ENCODE peak calls at places on chromosomes 12 and 14, in six cellular contexts. Z is uterus, I is testis, T is IMR-90, L is ovary, S is esophagus squamous epithelium. W is an unnamed sample.

GRCh38 chr14:105118646-105119409 is 49.7 kb downstream of the JAG2 start:
- DNase-seq in S (no peak), Z (no peak), T (no peak), I (no peak), L (no peak), W (no peak)

GRCh38 chr12:16300222-16300621 is 22.7 kb upstream of the SLC15A5 start:
- DNase-seq in Z (no peak), I (no peak), L (no peak), S (no peak), T (peak; percentile 11), W (no peak)

GRCh38 chr12:43754015-43754414 is 4.6 kb downstream of the PUS7L start:
- DNase-seq in T (no peak), L (no peak), S (no peak), Z (no peak), I (no peak), W (no peak)

GRCh38 chr14:104738375-104739019 is 14.4 kb upstream of the SIVA1 start:
- DNase-seq in L (no peak), S (no peak), I (no peak), Z (no peak), T (no peak), W (no peak)

GRCh38 chr12:10075451-10075850 is 23.3 kb downstream of the CLEC1A start:
- DNase-seq in S (no peak), L (no peak), I (no peak), T (no peak), Z (no peak), W (no peak)

GRCh38 chr12:87967871-87968270 is 61.3 kb downstream of the C12orf50 start:
- DNase-seq in L (no peak), I (no peak), Z (no peak), S (no peak), T (no peak), W (no peak)

GRCh38 chr12:34395056-34396005 is 373.0 kb downstream of the ALG10 start:
- DNase-seq in Z (peak; percentile 9), S (no peak), I (peak; percentile 1), T (no peak), L (peak; percentile 10), W (peak; percentile 8)

GRCh38 chr14:83541147-83541546 is 1988.8 kb upstream of the FLRT2 start:
- DNase-seq in T (no peak), I (no peak), L (no peak), Z (no peak), S (no peak), W (no peak)

GRCh38 chr12:109951136-109951535 is 45.0 kb downstream of the GIT2 start:
- DNase-seq in L (no peak), Z (no peak), S (no peak), T (peak; percentile 96), I (no peak), W (no peak)

GRCh38 chr12:107859367-107859766 is 84.9 kb downstream of the ASCL4 start:
- DNase-seq in I (no peak), L (no peak), Z (no peak), S (no peak), T (no peak), W (no peak)

GRCh38 chr12:77120695-77121094 is 55.3 kb upstream of the E2F7 start:
- DNase-seq in I (no peak), Z (no peak), S (no peak), L (no peak), T (peak; percentile 65), W (no peak)

GRCh38 chr14:51319181-51319597 is 79.1 kb downstream of the TMX1 start:
- DNase-seq in S (no peak), Z (no peak), T (no peak), I (no peak), L (no peak), W (no peak)

GRCh38 chr12:126384029-126384564 is 1318.9 kb downstream of the AACS start:
- DNase-seq in S (no peak), L (no peak), I (no peak), Z (no peak), T (no peak), W (no peak)

GRCh38 chr12:79927772-79928474 is 7.0 kb downstream of the PPP1R12A start:
- DNase-seq in T (peak; percentile 23), L (no peak), Z (no peak), S (no peak), I (no peak), W (no peak)

GRCh38 chr12:122192441-122192840 is 9.5 kb downstream of the LRRC43 start:
- DNase-seq in S (no peak), L (no peak), T (no peak), I (no peak), Z (no peak), W (no peak)

GRCh38 chr12:2289525-2289924 is 236.7 kb downstream of the CACNA1C start:
- DNase-seq in Z (no peak), L (no peak), T (no peak), S (no peak), I (no peak), W (no peak)

GRCh38 chr12:32517966-32518365 is 118.6 kb downstream of the FGD4 start:
- DNase-seq in I (no peak), L (no peak), T (no peak), S (no peak), Z (no peak), W (no peak)

GRCh38 chr12:92551853-92552397 is 150.9 kb upstream of the PLEKHG7 start:
- DNase-seq in L (no peak), T (peak; percentile 73), S (no peak), Z (no peak), I (no peak), W (no peak)

GRCh38 chr14:68564236-68564825 is 228.5 kb downstream of the ZFP36L1 start:
- DNase-seq in T (no peak), L (no peak), S (no peak), Z (no peak), I (no peak), W (no peak)

GRCh38 chr14:24881496-24881895 is 168.5 kb downstream of the STXBP6 start:
- DNase-seq in T (peak; percentile 5), L (no peak), S (no peak), Z (no peak), I (no peak), W (no peak)

GRCh38 chr14:101187017-101187815 is 283.7 kb upstream of the RTL1 start:
- DNase-seq in S (no peak), I (no peak), T (no peak), Z (peak; percentile 6), L (peak; percentile 12), W (no peak)

GRCh38 chr12:89733579-89734201 is 25.1 kb upstream of the ATP2B1 start:
- DNase-seq in L (no peak), S (no peak), T (peak; percentile 90), Z (no peak), I (no peak), W (no peak)

GRCh38 chr14:33454707-33455106 is 496.2 kb downstream of the EGLN3 start:
- DNase-seq in I (no peak), S (no peak), Z (no peak), T (no peak), L (no peak), W (no peak)

GRCh38 chr12:46379352-46379751 is 6.8 kb upstream of the SLC38A2 start:
- DNase-seq in T (no peak), Z (no peak), I (no peak), L (no peak), S (no peak), W (no peak)

GRCh38 chr14:104974146-104974541 is 4.0 kb downstream of the AHNAK2 start:
- DNase-seq in Z (no peak), T (no peak), I (no peak), S (no peak), L (peak; percentile 17), W (peak; percentile 37)

GRCh38 chr12:24554612-24555300 is 394.1 kb downstream of the BCAT1 start:
- DNase-seq in T (no peak), L (no peak), I (no peak), Z (no peak), S (no peak), W (no peak)

GRCh38 chr14:93231129-93231979 is 24.3 kb downstream of the UBR7 start:
- DNase-seq in Z (no peak), L (peak; percentile 33), I (peak; percentile 30), S (no peak), T (peak; percentile 59), W (no peak)

GRCh38 chr12:69163681-69164362 is 75.5 kb upstream of the CPSF6 start:
- DNase-seq in Z (no peak), I (no peak), S (no peak), T (no peak), L (no peak), W (no peak)

GRCh38 chr12:69167648-69168165 is 71.7 kb upstream of the CPSF6 start:
- DNase-seq in S (no peak), T (no peak), L (no peak), Z (no peak), I (no peak), W (no peak)

GRCh38 chr12:69157023-69157655 is 82.2 kb upstream of the CPSF6 start:
- DNase-seq in S (no peak), Z (peak; percentile 60), L (peak; percentile 90), I (peak; percentile 92), T (peak; percentile 76), W (peak; percentile 88)

DNA sequence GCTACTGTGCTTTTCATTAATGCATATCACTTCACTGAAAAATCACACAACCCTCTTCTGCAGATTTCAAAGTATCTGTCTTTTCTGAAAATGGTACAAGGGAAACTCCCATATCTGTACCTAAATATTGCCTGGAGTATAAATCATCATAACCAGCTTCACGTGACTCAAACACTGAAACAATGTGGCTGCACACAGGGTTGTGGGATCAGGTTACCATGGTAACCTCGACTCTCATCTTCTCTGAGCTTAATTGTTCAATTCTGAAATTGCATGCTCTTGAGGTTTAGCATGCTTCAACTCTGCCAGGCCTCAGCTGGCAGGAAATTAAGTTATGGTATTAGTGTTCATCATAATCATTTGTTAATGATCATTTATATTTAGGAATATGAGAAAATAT is 77.5 kb upstream of the CPSF6 start:
- DNase-seq in S (no peak), Z (no peak), L (no peak), I (no peak), T (no peak), W (no peak)
- TF ChIP-seq POLR2A in S (no peak), Z (no peak), L (no peak), I (no peak), T (no peak), W (no peak)

GRCh38 chr12:57094194-57095160 is 5.6 kb downstream of the NAB2 start:
- DNase-seq in S (no peak), L (no peak), I (no peak), Z (no peak), T (no peak), W (peak; percentile 55)
- TF ChIP-seq POLR2A in S (no peak), L (no peak), I (no peak), Z (no peak), T (peak; percentile 4), W (no peak)

DNA sequence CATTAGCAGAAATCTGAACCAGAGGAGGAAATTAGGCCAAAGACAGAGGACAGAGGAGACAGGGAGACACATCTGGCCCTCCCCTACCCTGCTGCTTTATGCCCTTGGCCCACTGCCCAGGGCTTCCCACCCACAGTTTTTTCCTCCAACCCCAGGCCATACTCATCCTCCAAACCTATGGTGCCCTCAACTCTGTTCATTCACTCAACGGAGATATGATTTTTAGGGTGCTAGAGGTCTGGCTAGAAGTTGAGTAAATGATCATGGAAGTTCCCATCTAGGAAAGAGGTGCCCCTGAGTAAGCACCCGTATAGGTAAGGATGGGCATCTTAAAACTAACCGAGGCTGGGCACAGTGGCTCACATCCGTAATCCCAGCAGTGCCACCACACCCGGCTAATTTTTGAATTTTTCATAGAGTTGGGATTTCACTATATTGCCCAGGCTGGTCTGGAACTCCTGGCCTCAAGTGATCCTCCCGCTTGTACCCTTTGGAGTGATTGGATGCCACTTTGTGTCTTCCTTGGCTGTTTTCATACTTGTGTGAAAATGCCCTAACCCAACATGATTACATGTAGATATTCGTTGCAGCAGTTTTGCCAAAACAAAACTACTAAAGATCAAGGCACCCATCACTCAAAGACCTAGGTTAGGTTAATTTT is 4.4 kb downstream of the KRT18 start:
- DNase-seq in L (no peak), Z (no peak), T (no peak), S (no peak), I (no peak), W (no peak)
- TF ChIP-seq POLR2A in L (no peak), Z (no peak), T (no peak), S (no peak), I (no peak), W (peak; percentile 30)

GRCh38 chr14:74612346-74613021 is 447 bp upstream of the LTBP2 start:
- DNase-seq in Z (peak; percentile 74), I (peak; percentile 84), T (peak; percentile 72), L (peak; percentile 83), S (no peak), W (peak; percentile 82)
- TF ChIP-seq POLR2A in Z (no peak), I (no peak), T (no peak), L (no peak), S (no peak), W (no peak)